ENCODE peak calls at places on chromosome 6, in four cellular contexts. Q is right atrium auricular region, G is choroid plexus epithelial cell, L is GM06990. S is an unnamed sample.

GRCh38 chr6:25088513-25088912 is 152.8 kb upstream of the RIPOR2 start:
- DNase-seq in Q (no peak), L (no peak), G (peak; percentile 54), S (no peak)

GRCh38 chr6:111727041-111727440 is 121.4 kb upstream of the TRAF3IP2 start:
- DNase-seq in Q (no peak), G (no peak), L (no peak), S (no peak)

GRCh38 chr6:101403566-101403965 is 10.1 kb downstream of the GRIK2 start:
- DNase-seq in G (no peak), L (no peak), Q (no peak), S (no peak)

GRCh38 chr6:148085651-148086321 is 256.9 kb upstream of the SASH1 start:
- DNase-seq in G (no peak), Q (no peak), L (no peak), S (no peak)

GRCh38 chr6:137903933-137904821 is 37.1 kb downstream of the TNFAIP3 start:
- DNase-seq in L (peak; percentile 71), Q (no peak), G (peak; percentile 64), S (no peak)

GRCh38 chr6:68994561-68994960 is 359.5 kb downstream of the ADGRB3 start:
- DNase-seq in Q (no peak), G (peak; percentile 26), L (no peak), S (no peak)

GRCh38 chr6:3568396-3569082 is 111.7 kb upstream of the SLC22A23 start:
- DNase-seq in Q (no peak), L (no peak), G (peak; percentile 44), S (no peak)

GRCh38 chr6:106619223-106619622 is 10.1 kb downstream of the RTN4IP1 start:
- DNase-seq in L (no peak), Q (no peak), G (no peak), S (no peak)

GRCh38 chr6:134138226-134138975 is 86.0 kb upstream of the SLC2A12 start:
- DNase-seq in L (no peak), G (peak; percentile 53), Q (no peak), S (no peak)

GRCh38 chr6:150717419-150717818 is 117.7 kb downstream of the PLEKHG1 start:
- DNase-seq in G (no peak), L (no peak), Q (no peak), S (no peak)

GRCh38 chr6:5050009-5050408 is 35.1 kb upstream of the PPP1R3G start:
- DNase-seq in Q (no peak), L (no peak), G (no peak), S (no peak)

GRCh38 chr6:131755597-131755996 is 44.8 kb upstream of the CTAGE9 start:
- DNase-seq in Q (no peak), G (peak; percentile 61), L (no peak), S (no peak)

GRCh38 chr6:42322676-42323075 is 105.0 kb upstream of the MRPS10 start:
- DNase-seq in Q (no peak), G (no peak), L (no peak), S (no peak)

GRCh38 chr6:6729971-6730370 is 141.5 kb downstream of the LY86 start:
- DNase-seq in G (no peak), L (no peak), Q (no peak), S (no peak)

GRCh38 chr6:139640911-139641310 is 266.5 kb upstream of the CITED2 start:
- DNase-seq in G (no peak), Q (no peak), L (no peak), S (no peak)

GRCh38 chr6:132247381-132248159 is 153.7 kb downstream of the MOXD1 start:
- DNase-seq in L (no peak), Q (no peak), G (peak; percentile 51), S (no peak)

GRCh38 chr6:4474810-4475209 is 301.4 kb upstream of the CDYL start:
- DNase-seq in Q (no peak), L (peak; percentile 27), G (no peak), S (no peak)

GRCh38 chr6:70668499-70668812 is 773 bp downstream of the SMAP1 start:
- DNase-seq in L (no peak), G (no peak), Q (no peak), S (no peak)

GRCh38 chr6:168282985-168283685 is 36.4 kb downstream of the DACT2 start:
- DNase-seq in G (no peak), Q (no peak), L (no peak), S (no peak)

GRCh38 chr6:1379810-1380198 is 9.6 kb upstream of the FOXF2 start:
- DNase-seq in G (no peak), Q (no peak), L (no peak), S (no peak)

GRCh38 chr6:21914121-21914973 is 320.8 kb downstream of the SOX4 start:
- DNase-seq in G (peak; percentile 20), L (peak; percentile 32), Q (peak; percentile 70), S (no peak)

GRCh38 chr6:134398453-134398852 is 80.5 kb upstream of the SGK1 start:
- DNase-seq in G (no peak), L (no peak), Q (no peak), S (no peak)

GRCh38 chr6:27684264-27685211 is 211.6 kb upstream of the ZNF184 start:
- DNase-seq in Q (no peak), L (peak; percentile 79), G (peak; percentile 86), S (no peak)

GRCh38 chr6:77814119-77814518 is 161.3 kb downstream of the MEI4 start:
- DNase-seq in L (no peak), Q (no peak), G (no peak), S (no peak)

GRCh38 chr6:29617782-29618557 is 15.0 kb downstream of the GABBR1 start:
- DNase-seq in G (no peak), Q (no peak), L (no peak), S (no peak)

GRCh38 chr6:6597682-6598081 is 9.2 kb downstream of the LY86 start:
- DNase-seq in L (no peak), Q (no peak), G (no peak), S (no peak)

DNA sequence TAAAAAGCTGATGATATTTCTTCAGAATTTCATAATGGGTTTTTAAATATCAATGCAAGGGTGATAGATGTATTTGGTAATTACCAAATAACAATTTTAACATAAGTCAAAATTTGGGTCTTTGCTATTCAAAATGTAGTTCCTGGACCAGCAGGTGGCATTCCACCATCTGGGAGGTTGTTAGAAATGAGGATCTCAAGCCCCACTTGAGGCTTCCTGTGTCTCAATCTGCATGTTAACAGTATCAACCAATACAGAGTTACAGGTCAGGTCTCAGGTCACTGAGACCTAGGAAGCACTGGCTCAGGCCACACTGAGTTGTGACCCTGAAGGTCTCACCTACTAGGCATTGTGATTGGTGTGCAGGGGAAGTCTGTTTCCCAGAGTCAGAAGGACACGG is 57.2 kb upstream of the MTRF1L start:
- DNase-seq in Q (no peak), G (peak; percentile 34), L (no peak), S (no peak)
- TF ChIP-seq CTCF in Q (peak; percentile 10), G (peak; percentile 47), L (peak; percentile 14), S (peak; percentile 58)

DNA sequence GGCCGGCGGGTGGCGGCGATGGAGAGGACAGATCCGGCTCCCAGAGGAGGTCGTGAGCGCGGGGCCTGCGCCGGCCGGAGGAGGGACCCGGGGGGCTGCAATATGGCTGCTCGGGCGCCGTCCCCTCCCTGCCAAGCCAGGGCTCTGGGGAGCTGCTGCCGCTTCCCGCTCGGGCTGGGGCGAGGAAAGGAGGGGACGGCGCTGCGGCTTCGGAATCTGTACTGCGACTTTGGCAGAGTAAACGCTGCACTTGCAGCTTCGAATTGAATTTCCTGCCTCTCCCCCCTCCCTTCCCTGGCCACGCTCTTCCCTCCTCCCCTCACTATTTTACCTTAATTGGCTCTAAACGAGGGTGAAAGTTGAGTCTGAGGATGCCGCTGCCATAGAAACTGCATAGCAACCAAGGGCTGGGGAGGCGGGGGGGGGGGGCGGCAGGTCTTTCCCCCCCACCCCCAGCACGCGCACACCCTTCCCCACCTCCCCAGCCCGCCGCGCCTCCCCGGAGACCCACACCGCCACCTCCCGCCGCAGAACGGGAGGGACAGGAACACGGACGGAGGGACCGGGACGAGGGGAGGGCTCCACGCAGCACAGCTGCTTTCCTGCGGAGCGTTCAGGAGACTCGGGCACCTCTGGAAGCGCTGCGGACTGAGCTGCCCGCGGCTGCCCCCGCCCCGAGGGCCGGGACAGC is 93.9 kb downstream of the RNASET2 start:
- DNase-seq in Q (no peak), G (peak; percentile 7), L (no peak), S (no peak)
- TF ChIP-seq CTCF in Q (peak; percentile 24), G (no peak), L (peak; percentile 41), S (peak; percentile 54)

DNA sequence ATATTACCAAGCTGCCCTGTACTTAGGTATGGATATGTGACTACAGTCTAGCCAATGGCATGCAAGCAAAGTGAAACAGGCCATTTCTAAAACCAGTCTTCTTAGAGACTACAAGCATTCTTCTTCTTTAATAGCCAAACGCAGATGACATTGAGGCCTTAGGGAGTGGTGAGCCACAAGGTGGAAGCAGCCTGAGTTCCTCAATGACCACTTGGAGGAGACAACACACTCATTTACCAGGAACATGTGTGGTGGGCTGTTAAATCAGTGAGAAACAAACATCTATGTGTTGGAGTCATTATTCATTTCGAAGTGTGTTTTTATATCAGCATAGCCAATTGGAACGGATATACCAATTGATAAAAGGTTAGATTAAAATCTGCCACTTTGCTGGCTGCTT is 122.0 kb downstream of the GFRAL start:
- DNase-seq in G (peak; percentile 57), Q (no peak), L (no peak), S (no peak)
- TF ChIP-seq CTCF in G (peak; percentile 60), Q (peak; percentile 25), L (no peak), S (peak; percentile 63)

GRCh38 chr6:78867370-78868040 is at the start of gene IRAK1BP1:
- DNase-seq in Q (peak; percentile 72), L (peak; percentile 93), G (peak; percentile 86), S (peak; percentile 93)
- TF ChIP-seq CTCF in Q (no peak), L (peak; percentile 32), G (peak; percentile 22), S (peak; percentile 49)

GRCh38 chr6:162442675-162443074 is 284.9 kb downstream of the PRKN start:
- DNase-seq in L (no peak), G (no peak), Q (no peak), S (no peak)
- TF ChIP-seq CTCF in L (no peak), G (no peak), Q (peak; percentile 60), S (peak; percentile 63)

DNA sequence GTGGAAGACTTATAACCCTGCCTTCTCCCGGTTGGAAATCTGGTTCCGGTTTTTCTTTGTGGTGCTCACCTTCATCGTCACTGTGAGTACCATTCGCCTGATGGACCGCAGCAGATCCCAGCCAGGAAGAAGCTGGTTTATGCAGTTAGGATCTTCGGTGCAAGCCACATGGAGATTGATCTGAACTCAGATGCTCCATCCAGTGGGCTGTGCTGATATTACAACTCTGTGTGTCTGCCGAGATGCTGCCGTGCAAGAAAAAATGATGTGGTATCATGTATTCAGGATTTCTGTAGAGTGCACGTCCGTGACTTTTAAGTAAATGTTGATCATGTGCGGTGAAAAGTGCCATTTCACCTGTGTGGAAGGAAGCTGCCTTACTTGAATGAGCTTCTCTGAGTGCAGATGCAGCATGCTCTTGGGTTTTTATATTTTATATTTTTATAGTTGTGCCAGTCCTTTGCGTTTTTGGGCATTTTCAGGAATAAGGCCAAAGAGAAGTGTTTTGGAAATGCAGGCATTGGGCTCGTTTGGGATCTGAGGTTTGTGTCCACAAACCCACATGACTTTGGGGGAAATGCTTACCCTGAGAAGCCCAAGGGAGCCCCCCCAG is 39.2 kb downstream of the DYNLT1 start:
- DNase-seq in G (peak; percentile 89), L (no peak), Q (peak; percentile 59), S (no peak)
- TF ChIP-seq CTCF in G (peak; percentile 89), L (peak; percentile 58), Q (peak; percentile 84), S (peak; percentile 87)

GRCh38 chr6:47634210-47635047 is 64.0 kb upstream of the ADGRF4 start:
- DNase-seq in Q (no peak), G (no peak), L (no peak), S (no peak)

GRCh38 chr6:47630587-47630986 is 67.8 kb upstream of the ADGRF4 start:
- DNase-seq in L (no peak), Q (no peak), G (no peak), S (no peak)

GRCh38 chr6:47631248-47632196 is 66.9 kb upstream of the ADGRF4 start:
- DNase-seq in Q (no peak), L (peak; percentile 34), G (peak; percentile 67), S (no peak)

GRCh38 chr6:47629954-47630353 is 68.4 kb upstream of the ADGRF4 start:
- DNase-seq in Q (no peak), G (no peak), L (no peak), S (no peak)

GRCh38 chr6:47633141-47633540 is 65.2 kb upstream of the ADGRF4 start:
- DNase-seq in Q (no peak), L (no peak), G (peak; percentile 26), S (no peak)
- TF ChIP-seq CTCF in Q (no peak), L (no peak), G (peak; percentile 13), S (peak; percentile 26)